ENCODE peak calls at places on chromosomes 2 and 18, in seven cellular contexts. U, N, D, T, Y, O and F are unnamed samples.

GRCh38 chr2:119119999-119120710 is 38.4 kb downstream of the C1QL2 start:
- DNase-seq in N (no peak), Y (no peak), O (no peak), U (no peak), D (no peak), T (no peak), F (no peak)

GRCh38 chr2:197360744-197361156 is 50.2 kb upstream of the ANKRD44 start:
- DNase-seq in N (peak; percentile 34), Y (no peak), U (no peak), D (no peak), T (no peak), O (no peak), F (no peak)

GRCh38 chr2:235745597-235745996 is 251.8 kb downstream of the AGAP1 start:
- DNase-seq in N (no peak), T (no peak), Y (no peak), D (no peak), O (no peak), U (no peak), F (no peak)

GRCh38 chr2:101995804-101996203 is 4.0 kb downstream of the IL1R2 start:
- DNase-seq in U (no peak), Y (no peak), T (no peak), N (no peak), D (no peak), O (no peak), F (no peak)

GRCh38 chr2:158459161-158460003 is 2.6 kb downstream of the PKP4 start:
- DNase-seq in D (no peak), T (no peak), U (no peak), O (no peak), Y (peak; percentile 20), N (no peak), F (no peak)

GRCh38 chr2:195683174-195683573 is 26.1 kb downstream of the SLC39A10 start:
- DNase-seq in T (no peak), Y (no peak), O (no peak), U (no peak), D (no peak), N (no peak), F (no peak)

GRCh38 chr18:32930695-32931301 is 158.0 kb upstream of the KLHL14 start:
- DNase-seq in U (no peak), O (no peak), D (no peak), T (no peak), N (peak; percentile 9), Y (peak; percentile 55), F (no peak)

GRCh38 chr2:163752252-163752651 is 16.4 kb upstream of the FIGN start:
- DNase-seq in T (no peak), Y (no peak), D (no peak), N (no peak), U (no peak), O (no peak), F (no peak)

GRCh38 chr2:132374961-132375360 is 41.6 kb upstream of the GPR39 start:
- DNase-seq in N (no peak), O (no peak), Y (no peak), U (no peak), D (no peak), T (no peak), F (no peak)

GRCh38 chr2:164275659-164276058 is 345.6 kb downstream of the GRB14 start:
- DNase-seq in U (no peak), O (no peak), D (no peak), T (no peak), N (no peak), Y (no peak), F (no peak)

GRCh38 chr2:127957240-127957639 is 70.6 kb downstream of the SAP130 start:
- DNase-seq in U (no peak), Y (no peak), O (no peak), D (no peak), N (no peak), T (no peak), F (no peak)

GRCh38 chr2:199455533-199456382 is 2.0 kb downstream of the SATB2 start:
- DNase-seq in N (no peak), T (peak; percentile 49), O (peak; percentile 84), D (no peak), Y (peak; percentile 80), U (no peak), F (no peak)

GRCh38 chr2:223494496-223494895 is 107.7 kb downstream of the SCG2 start:
- DNase-seq in O (no peak), Y (no peak), U (no peak), D (no peak), T (no peak), N (no peak), F (no peak)
- H3K9me3 ChIP-seq in O (no peaks in the 10 kb centered on the region), Y (no peaks in the 10 kb centered on the region), U (no peaks in the 10 kb centered on the region), D (peaks cover 3% of the 10 kb centered on the region), T (no peaks in the 10 kb centered on the region), N (no peaks in the 10 kb centered on the region), F (no peaks in the 10 kb centered on the region)

DNA sequence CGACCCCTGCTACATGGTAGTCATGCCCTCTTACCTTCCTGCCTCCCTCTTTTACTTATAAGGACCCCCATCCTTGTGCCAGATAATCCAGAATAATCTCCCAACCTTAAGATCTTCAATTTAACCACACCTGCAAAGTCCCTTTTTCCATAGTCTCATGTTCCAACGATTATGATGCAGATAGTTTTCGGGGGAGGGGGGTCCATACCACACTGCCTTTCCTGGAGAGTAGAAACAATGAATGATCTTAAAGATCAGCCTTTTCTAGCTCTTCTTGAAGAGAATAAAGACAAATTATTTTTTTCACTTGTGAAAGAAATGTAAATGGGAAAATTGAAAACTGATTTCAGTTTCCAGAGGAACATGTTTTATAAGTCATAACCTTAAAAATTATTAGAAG is 4.3 kb upstream of the FAM98A start:
- DNase-seq in T (no peak), U (no peak), O (no peak), Y (no peak), N (no peak), D (no peak), F (no peak)
- H3K9me3 ChIP-seq in T (no peaks in the 10 kb centered on the region), U (no peaks in the 10 kb centered on the region), O (no peaks in the 10 kb centered on the region), Y (no peaks in the 10 kb centered on the region), N (no peaks in the 10 kb centered on the region), D (no peaks in the 10 kb centered on the region), F (no peaks in the 10 kb centered on the region)

DNA sequence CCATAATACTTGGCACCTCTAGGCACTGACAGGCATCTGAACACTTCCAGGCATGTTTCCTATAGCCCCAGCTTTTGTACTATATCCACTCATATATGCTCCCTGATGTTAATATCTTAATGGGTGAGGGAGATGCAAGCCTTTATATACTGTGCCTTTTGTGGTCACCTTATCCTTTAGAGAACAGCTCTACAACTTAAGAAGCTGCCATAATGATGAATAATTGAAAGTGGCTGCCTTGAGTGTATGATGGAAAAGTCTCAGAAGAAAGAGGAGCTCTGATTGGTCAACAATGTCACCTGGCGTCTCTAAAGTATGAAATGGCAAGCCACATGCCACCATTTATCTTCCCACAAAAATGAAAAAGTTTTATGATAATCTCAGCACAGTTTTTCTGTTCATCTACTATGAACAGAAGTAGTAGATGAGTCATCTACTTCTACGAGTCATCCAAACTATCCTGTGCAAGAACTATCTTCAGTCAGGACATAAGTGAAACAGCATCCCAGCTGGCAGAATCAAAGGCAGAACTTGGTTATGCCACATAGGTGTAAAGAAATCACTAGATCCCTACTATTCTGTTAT is 997.9 kb upstream of the CELF4 start:
- DNase-seq in U (no peak), O (no peak), N (no peak), Y (no peak), T (no peak), D (no peak), F (no peak)
- H3K9me3 ChIP-seq in U (no peaks in the 10 kb centered on the region), O (no peaks in the 10 kb centered on the region), N (no peaks in the 10 kb centered on the region), Y (no peaks in the 10 kb centered on the region), T (no peaks in the 10 kb centered on the region), D (no peaks in the 10 kb centered on the region), F (no peaks in the 10 kb centered on the region)

GRCh38 chr18:14930076-14930475 is 182.1 kb downstream of the ANKRD30B start:
- DNase-seq in D (no peak), O (no peak), U (no peak), T (no peak), N (no peak), Y (no peak), F (no peak)

GRCh38 chr18:14930576-14930975 is 182.6 kb downstream of the ANKRD30B start:
- DNase-seq in D (no peak), O (no peak), U (no peak), N (no peak), T (no peak), Y (no peak), F (no peak)

GRCh38 chr18:14935210-14935609 is 187.2 kb downstream of the ANKRD30B start:
- DNase-seq in T (no peak), U (no peak), O (no peak), N (no peak), D (no peak), Y (no peak), F (no peak)

GRCh38 chr18:14936313-14936712 is 188.3 kb downstream of the ANKRD30B start:
- DNase-seq in U (no peak), T (no peak), Y (no peak), N (no peak), O (no peak), D (no peak), F (no peak)

DNA sequence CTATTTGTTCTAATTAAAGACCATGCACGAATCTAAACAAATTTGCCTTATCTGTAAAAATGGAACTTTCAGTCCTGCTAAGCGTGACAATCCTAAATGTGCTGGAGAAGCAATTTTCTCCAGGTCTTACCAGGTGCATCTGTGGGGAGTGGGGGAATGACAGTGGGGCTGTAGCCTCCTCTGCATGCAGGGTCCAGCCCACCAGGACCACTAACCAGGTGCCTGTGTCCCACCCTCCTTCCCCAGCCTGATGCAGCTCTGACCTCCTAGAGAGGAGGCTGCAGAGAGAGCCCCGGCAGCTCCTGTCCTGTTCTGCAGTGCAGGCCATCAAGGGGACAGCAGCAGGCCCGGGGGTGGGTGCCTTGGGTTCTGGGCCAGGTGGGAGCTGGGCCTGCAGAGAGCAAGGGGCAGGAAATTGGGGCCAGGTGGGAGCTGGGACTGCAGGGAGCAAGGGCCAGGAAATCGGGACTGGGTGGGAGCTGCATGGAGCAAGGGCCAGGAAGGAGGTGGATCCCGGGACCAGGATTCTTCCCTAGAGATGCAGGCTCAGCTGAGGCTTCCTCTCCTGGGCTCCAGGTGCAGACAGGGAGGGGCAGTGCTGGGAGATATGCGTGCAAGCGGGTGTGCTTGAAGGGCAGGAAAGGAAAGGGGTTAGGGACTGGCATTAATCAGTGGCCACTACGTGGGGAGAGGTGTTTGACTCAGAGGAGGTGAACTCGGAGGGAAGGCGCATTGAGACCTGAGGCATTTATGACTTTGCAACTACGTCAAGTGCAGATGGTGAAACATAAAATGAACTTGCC is 185.3 kb downstream of the ANKRD30B start:
- DNase-seq in D (no peak), O (no peak), U (no peak), N (no peak), T (no peak), Y (no peak), F (no peak)
- H3K9me3 ChIP-seq in D (no peaks in the 10 kb centered on the region), O (no peaks in the 10 kb centered on the region), U (no peaks in the 10 kb centered on the region), N (no peaks in the 10 kb centered on the region), T (no peaks in the 10 kb centered on the region), Y (no peaks in the 10 kb centered on the region), F (no peaks in the 10 kb centered on the region)

DNA sequence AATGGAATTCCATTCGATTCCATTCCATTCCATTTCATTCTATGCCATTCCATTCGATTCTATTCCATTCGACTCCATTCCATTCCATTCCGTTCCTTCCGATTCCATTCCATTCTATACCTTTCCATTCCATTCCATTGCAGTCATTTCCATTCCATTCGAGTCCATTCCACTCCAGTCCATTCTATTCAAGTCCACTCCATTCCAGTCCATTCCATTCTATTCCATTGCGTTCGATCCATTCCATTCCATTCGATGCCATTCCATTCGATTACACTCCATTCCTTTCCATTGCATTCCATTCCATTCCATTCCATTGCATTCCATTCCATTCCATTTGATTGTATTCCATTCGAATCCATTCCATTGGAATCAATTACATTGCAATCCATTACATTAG is 1119.8 kb downstream of the RPIA start:
- DNase-seq in T (no peak), Y (no peak), N (no peak), D (no peak), U (no peak), O (no peak), F (no peak)
- H3K9me3 ChIP-seq in T (peaks cover 20% of the 10 kb centered on the region), Y (peaks cover 22% of the 10 kb centered on the region), N (peaks cover 76% of the 10 kb centered on the region), D (no peaks in the 10 kb centered on the region), U (peaks cover 27% of the 10 kb centered on the region), O (peaks cover 50% of the 10 kb centered on the region), F (peaks cover 22% of the 10 kb centered on the region)

GRCh38 chr18:71831039-71831438 is 713.1 kb downstream of the CBLN2 start:
- DNase-seq in D (no peak), O (no peak), Y (no peak), T (no peak), N (no peak), U (no peak), F (no peak)
- H3K9me3 ChIP-seq in D (no peaks in the 10 kb centered on the region), O (peaks cover 2% of the 10 kb centered on the region), Y (no peaks in the 10 kb centered on the region), T (no peaks in the 10 kb centered on the region), N (no peaks in the 10 kb centered on the region), U (no peaks in the 10 kb centered on the region), F (no peaks in the 10 kb centered on the region)